ENCODE peak calls at places on chromosomes 12 and 14, in seven cellular contexts. N is HCT116, Q is GM23338, Z is GM12892, J is HL-60, O is esophagus muscularis mucosa, B is GM12891. X is an unnamed sample.

GRCh38 chr14:76236172-76237130 is 84.7 kb downstream of the GPATCH2L start:
- DNase-seq in N (no peak), Q (no peak), Z (peak; percentile 19), J (no peak), O (no peak), B (peak; percentile 18), X (no peak)

GRCh38 chr12:171743-172705 is 41.9 kb downstream of the SLC6A12 start:
- DNase-seq in N (no peak), Q (no peak), Z (no peak), J (peak; percentile 16), O (no peak), B (no peak), X (no peak)

GRCh38 chr14:58637040-58637390 is 747 bp upstream of the DACT1 start:
- DNase-seq in N (no peak), Q (no peak), Z (no peak), J (no peak), O (peak; percentile 93), B (no peak), X (peak; percentile 39)

GRCh38 chr12:57190037-57190436 is 26.6 kb upstream of the NXPH4 start:
- DNase-seq in N (no peak), Q (no peak), Z (no peak), J (no peak), O (no peak), B (no peak), X (no peak)

GRCh38 chr12:591167-591570 is 72.1 kb downstream of the NINJ2 start:
- DNase-seq in N (no peak), Q (peak; percentile 28), Z (no peak), J (no peak), O (no peak), B (no peak), X (no peak)

GRCh38 chr12:2273288-2273687 is 220.5 kb downstream of the CACNA1C start:
- DNase-seq in N (no peak), Q (no peak), Z (no peak), J (no peak), O (no peak), B (no peak), X (no peak)

GRCh38 chr12:72493390-72493789 is 221.2 kb downstream of the TRHDE start:
- DNase-seq in N (no peak), Q (no peak), Z (no peak), J (no peak), O (no peak), B (no peak), X (no peak)

GRCh38 chr12:71958457-71958856 is 19.8 kb downstream of the TPH2 start:
- DNase-seq in N (no peak), Q (no peak), Z (no peak), J (no peak), O (no peak), B (no peak), X (no peak)

GRCh38 chr12:8078400-8078799 is 3.7 kb upstream of the NECAP1 start:
- DNase-seq in N (peak; percentile 50), Q (peak; percentile 60), Z (no peak), J (peak; percentile 69), O (no peak), B (no peak), X (no peak)

GRCh38 chr14:41350476-41350875 is 256.2 kb upstream of the LRFN5 start:
- DNase-seq in N (no peak), Q (no peak), Z (no peak), J (no peak), O (no peak), B (no peak), X (no peak)

GRCh38 chr12:65511134-65511912 is 232.8 kb downstream of the MSRB3 start:
- DNase-seq in N (no peak), Q (no peak), Z (no peak), J (no peak), O (no peak), B (no peak), X (peak; percentile 66)

GRCh38 chr12:109741970-109742372 is 28.3 kb downstream of the FAM222A start:
- DNase-seq in N (no peak), Q (no peak), Z (no peak), J (no peak), O (no peak), B (no peak), X (no peak)

GRCh38 chr14:68137704-68138619 is 318.4 kb downstream of the RAD51B start:
- DNase-seq in N (peak; percentile 84), Q (peak; percentile 95), Z (no peak), J (no peak), O (no peak), B (no peak), X (no peak)

GRCh38 chr12:106331594-106331993 is 26.0 kb upstream of the POLR3B start:
- DNase-seq in N (no peak), Q (peak; percentile 12), Z (no peak), J (no peak), O (no peak), B (no peak), X (no peak)
- TF ChIP-seq POLR2AphosphoS5 in N (no peak), Q (no peak), Z (no peak), J (no peak), O (no peak), B (no peak), X (no peak)

DNA sequence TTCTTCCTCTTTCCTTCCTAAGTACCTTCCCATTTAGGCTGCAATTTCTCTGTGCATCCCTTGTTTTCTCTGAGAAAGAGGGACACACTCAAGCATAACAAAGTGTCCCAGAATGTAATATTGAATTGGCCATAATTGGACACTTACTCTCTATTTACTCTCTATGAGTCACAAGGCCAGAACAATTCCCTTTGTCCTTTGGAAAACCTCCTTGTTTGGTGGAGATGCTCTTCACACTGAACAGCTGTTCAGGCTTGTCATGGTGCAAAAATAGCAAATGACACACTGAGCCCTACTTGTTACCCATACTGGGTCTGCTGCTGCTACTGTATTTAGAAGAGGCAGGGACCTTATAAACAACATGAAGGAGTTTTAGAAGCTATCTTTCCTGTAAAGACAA is 1590.5 kb upstream of the TMEM132C start:
- DNase-seq in N (no peak), Q (no peak), Z (no peak), J (no peak), O (no peak), B (no peak), X (no peak)
- TF ChIP-seq POLR2AphosphoS5 in N (no peak), Q (no peak), Z (no peak), J (no peak), O (no peak), B (no peak), X (no peak)

GRCh38 chr12:31959701-31960391 is 631 bp downstream of the RESF1 start:
- DNase-seq in N (no peak), Q (peak; percentile 37), Z (peak; percentile 18), J (peak; percentile 69), O (peak; percentile 92), B (no peak), X (peak; percentile 46)

GRCh38 chr12:31962076-31962475 is 2.9 kb downstream of the RESF1 start:
- DNase-seq in N (no peak), Q (no peak), Z (no peak), J (no peak), O (no peak), B (no peak), X (no peak)

GRCh38 chr12:31961137-31961536 is 1.9 kb downstream of the RESF1 start:
- DNase-seq in N (no peak), Q (no peak), Z (no peak), J (no peak), O (no peak), B (no peak), X (no peak)

GRCh38 chr12:31958601-31959000 is 614 bp upstream of the RESF1 start:
- DNase-seq in N (no peak), Q (peak; percentile 28), Z (no peak), J (no peak), O (no peak), B (no peak), X (no peak)

GRCh38 chr12:31959051-31959700 is at the start of gene RESF1:
- DNase-seq in N (peak; percentile 83), Q (peak; percentile 95), Z (peak; percentile 77), J (peak; percentile 88), O (peak; percentile 95), B (peak; percentile 76), X (peak; percentile 87)
- TF ChIP-seq POLR2AphosphoS5 in N (peak; percentile 87), Q (peak; percentile 80), Z (peak; percentile 72), J (peak; percentile 47), O (peak; percentile 86), B (peak; percentile 75), X (peak; percentile 72)

DNA sequence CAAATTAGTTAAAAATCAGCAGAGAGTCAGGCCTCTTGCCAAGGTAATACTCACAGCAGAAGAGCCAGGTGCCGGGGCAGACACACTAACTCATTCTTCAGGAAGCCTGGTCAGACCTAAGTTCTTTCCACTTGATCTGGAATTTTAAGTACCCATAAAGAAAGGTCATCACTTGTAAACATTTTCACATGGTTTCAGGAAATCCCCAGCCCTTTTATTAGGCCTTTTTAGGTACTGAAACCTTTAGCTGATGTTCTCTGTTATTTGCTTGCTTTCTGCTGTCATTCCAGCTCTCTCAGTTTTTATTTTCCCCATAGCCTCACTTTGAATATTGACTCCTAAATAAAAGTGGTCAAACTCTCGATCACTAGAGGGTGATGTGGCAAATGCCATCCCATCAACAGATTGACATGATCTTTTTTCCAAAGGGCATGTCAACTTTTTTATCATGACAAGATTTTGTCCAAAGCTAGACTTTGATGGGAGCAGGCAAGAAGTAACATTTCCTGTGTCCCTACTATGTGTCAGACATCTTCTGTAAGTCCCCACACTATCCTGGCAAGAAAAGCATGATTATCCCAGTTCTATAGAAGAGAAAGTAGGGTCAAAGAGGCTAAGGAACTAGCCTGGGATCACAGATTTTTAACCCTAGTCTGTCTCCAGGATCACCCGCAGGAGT is 5.7 kb downstream of the ISCU start:
- DNase-seq in N (no peak), Q (no peak), Z (no peak), J (no peak), O (no peak), B (no peak), X (no peak)
- TF ChIP-seq POLR2AphosphoS5 in N (no peak), Q (no peak), Z (no peak), J (no peak), O (no peak), B (no peak), X (no peak)

GRCh38 chr14:91402278-91403068 is 15.1 kb downstream of the CCDC88C start:
- DNase-seq in N (no peak), Q (no peak), Z (no peak), J (peak; percentile 30), O (no peak), B (no peak), X (peak; percentile 62)

GRCh38 chr14:91401751-91402150 is 15.9 kb downstream of the CCDC88C start:
- DNase-seq in N (no peak), Q (no peak), Z (no peak), J (no peak), O (no peak), B (no peak), X (no peak)

GRCh38 chr14:91400696-91401095 is 16.9 kb downstream of the CCDC88C start:
- DNase-seq in N (no peak), Q (no peak), Z (no peak), J (no peak), O (no peak), B (no peak), X (no peak)

GRCh38 chr14:91405241-91405721 is 12.3 kb downstream of the CCDC88C start:
- DNase-seq in N (no peak), Q (no peak), Z (no peak), J (no peak), O (no peak), B (no peak), X (no peak)

GRCh38 chr14:91403069-91403600 is 14.5 kb downstream of the CCDC88C start:
- DNase-seq in N (no peak), Q (peak; percentile 30), Z (no peak), J (no peak), O (no peak), B (no peak), X (no peak)
- TF ChIP-seq POLR2AphosphoS5 in N (no peak), Q (no peak), Z (no peak), J (no peak), O (no peak), B (no peak), X (no peak)